ENCODE peak calls at places on chromosomes 6 and 20, in four cellular contexts. Q is HepG2, U is K562, S is HCT116. A is an unnamed sample.
A peak's percentile ranks its signal among the peaks of the same experiment; 100 is the strongest.

GRCh38 chr6:73969982-73970960 is 274.3 kb downstream of the CD109 start:
- DNase-seq in S (peak; percentile 74), U (peak; percentile 12), Q (peak; percentile 52), A (peak; percentile 35)

GRCh38 chr20:58868795-58869194 is 16.3 kb downstream of the GNAS start:
- DNase-seq in Q (no peak), S (no peak), U (no peak), A (no peak)

GRCh38 chr6:2103644-2104523 is 141.5 kb downstream of the GMDS start:
- DNase-seq in U (no peak), S (peak; percentile 19), Q (peak; percentile 43), A (peak; percentile 54)

GRCh38 chr20:21096321-21097043 is 9.7 kb downstream of the LINC00237 start:
- DNase-seq in S (peak; percentile 68), U (peak; percentile 15), Q (peak; percentile 73), A (peak; percentile 4)

GRCh38 chr6:22219916-22220315 is 76.9 kb downstream of the PRL start:
- DNase-seq in S (no peak), Q (no peak), U (no peak), A (no peak)

GRCh38 chr6:93416575-93417420 is 2.6 kb downstream of the EPHA7 start:
- DNase-seq in Q (no peak), S (no peak), U (no peak), A (no peak)

GRCh38 chr6:107806675-107807074 is 17.4 kb downstream of the SCML4 start:
- DNase-seq in S (no peak), U (no peak), Q (no peak), A (no peak)

GRCh38 chr6:11912420-11912819 is 99.7 kb upstream of the HIVEP1 start:
- DNase-seq in Q (no peak), U (no peak), S (no peak), A (no peak)

GRCh38 chr6:113774122-113774835 is 82.9 kb upstream of the MARCKS start:
- DNase-seq in S (peak; percentile 8), Q (no peak), U (no peak), A (no peak)

GRCh38 chr20:63212393-63212730 is 3.6 kb downstream of the YTHDF1 start:
- DNase-seq in S (no peak), Q (no peak), U (no peak), A (no peak)
- H3K27ac ChIP-seq in S (no peak overlapping the region), Q (no peak overlapping the region), U (no peak overlapping the region), A (no peak overlapping the region)

DNA sequence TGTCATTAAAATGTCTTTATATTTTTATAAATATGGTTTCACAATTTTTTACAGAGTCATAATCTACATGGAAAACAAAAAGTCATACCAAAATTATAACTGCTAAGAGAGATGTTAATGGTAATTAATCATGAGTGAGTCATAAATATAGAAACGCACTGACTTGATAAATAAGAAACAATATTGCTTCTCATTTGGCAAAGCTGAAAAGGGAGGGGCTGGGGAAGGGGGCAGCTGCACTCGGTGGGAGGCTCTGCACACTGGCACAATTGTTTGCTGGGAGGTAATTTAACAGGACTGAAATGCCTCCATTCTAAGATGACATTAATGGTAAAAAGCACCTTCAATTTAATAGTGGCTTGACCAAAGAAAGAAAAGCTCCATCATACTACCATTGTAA is 133.3 kb upstream of the AGPAT4 start:
- DNase-seq in U (no peak), S (no peak), Q (no peak), A (no peak)
- TF ChIP-seq TCF7L2 in U (no peak), S (no peak), Q (no peak), A (no peak)

DNA sequence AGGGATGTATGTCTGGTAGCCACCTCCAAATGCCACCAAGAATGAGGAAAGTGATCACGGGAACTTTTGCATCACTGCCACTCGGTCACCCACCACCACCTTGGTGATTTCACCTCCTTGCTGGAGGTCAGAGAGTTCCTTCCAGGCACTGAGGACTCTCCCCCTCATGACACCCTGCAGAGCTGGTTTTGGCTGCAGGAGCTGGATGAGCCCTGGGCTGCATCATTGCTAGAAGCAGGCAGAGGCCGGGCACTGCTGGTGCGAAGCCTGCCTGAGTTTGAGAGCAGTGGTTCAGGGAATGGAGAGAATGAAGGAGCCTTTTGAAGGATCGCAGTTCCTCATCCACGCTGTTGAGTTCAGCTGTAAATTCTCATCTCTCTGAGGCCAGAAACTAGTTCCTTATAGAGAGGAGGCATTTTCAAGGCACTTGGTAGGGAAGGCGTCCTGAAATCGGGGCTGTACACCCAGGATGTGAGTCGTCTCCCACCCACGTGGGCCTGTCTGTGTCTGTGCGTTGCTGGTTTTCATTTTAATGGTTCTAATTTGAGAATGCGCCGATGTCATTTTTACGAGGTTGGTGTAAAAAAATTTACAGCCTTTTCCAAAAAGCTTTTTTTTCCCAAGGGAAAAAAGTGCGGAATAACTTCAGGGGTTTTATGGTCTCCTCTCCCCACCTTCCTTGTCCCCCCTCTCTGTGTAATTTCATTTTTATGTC is 25.0 kb downstream of the FOXP4 start:
- DNase-seq in Q (no peak), S (no peak), U (no peak), A (no peak)
- H3K27ac ChIP-seq in Q (peak overlapping the region; percentile 7), S (no peak overlapping the region), U (no peak overlapping the region), A (no peak overlapping the region)

GRCh38 chr6:50842861-50843384 is 24.3 kb downstream of the TFAP2B start:
- DNase-seq in S (no peak), Q (no peak), U (no peak), A (no peak)
- TF ChIP-seq TCF7L2 in S (no peak), Q (no peak), U (no peak), A (no peak)

DNA sequence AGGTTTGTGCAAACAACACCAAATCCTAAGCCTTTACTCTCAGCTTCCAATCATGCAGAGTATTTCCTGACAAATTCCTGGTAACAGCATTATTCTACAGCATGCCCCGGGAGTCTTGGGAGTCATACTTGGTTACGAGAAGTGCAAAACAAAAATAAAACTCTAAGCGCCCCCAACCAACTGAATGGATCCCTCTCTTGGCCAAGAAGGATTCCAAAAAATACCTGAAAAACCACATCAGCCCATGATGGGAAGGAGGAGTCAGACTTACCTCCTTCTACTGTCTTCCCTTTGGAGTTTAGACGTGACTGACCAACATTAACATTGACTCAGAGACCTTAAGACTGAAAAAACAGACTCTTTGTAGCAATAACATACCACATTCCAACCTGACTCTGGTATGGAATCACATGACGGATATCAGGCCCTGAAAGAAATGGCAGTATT is 30.7 kb upstream of the PPP1R3G start:
- DNase-seq in Q (no peak), U (no peak), S (no peak), A (no peak)
- H3K27ac ChIP-seq in Q (no peak overlapping the region), U (no peak overlapping the region), S (no peak overlapping the region), A (no peak overlapping the region)

GRCh38 chr20:13261460-13262301 is 40.6 kb downstream of the ISM1 start:
- DNase-seq in Q (peak; percentile 86), U (peak; percentile 54), S (peak; percentile 26), A (peak; percentile 22)
- TF ChIP-seq TCF7L2 in Q (no peak), U (no peak), S (no peak), A (no peak)

GRCh38 chr20:48744515-48744914 is 83.3 kb downstream of the PREX1 start:
- DNase-seq in Q (no peak), S (no peak), U (no peak), A (no peak)
- H3K27ac ChIP-seq in Q (no peak overlapping the region), S (no peak overlapping the region), U (no peak overlapping the region), A (no peak overlapping the region)

DNA sequence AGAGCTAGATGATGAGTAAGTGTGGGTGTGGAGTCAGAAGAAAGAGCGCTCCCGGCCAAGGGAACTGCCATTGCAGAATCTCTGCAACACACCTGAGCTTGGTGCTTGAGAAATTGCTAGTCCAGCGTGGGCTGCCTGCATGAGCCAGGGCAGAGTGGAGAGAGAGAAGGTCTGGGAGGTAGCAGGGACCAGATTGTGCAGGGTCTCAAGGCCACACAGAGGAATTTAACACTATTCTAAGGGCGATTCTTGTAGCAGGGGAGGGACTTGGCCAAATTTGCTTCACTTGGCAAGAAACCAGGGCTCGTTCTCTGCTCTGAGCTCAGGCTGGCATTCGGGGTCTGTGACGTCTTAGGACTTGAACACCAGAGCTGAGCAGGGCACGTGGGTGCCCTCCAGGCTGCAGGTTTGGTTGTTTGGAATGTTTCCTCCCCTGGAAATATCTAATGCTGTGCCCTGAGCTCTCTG is 53.5 kb downstream of the BCAS4 start:
- DNase-seq in U (no peak), S (no peak), Q (no peak), A (no peak)
- TF ChIP-seq TCF7L2 in U (no peak), S (no peak), Q (no peak), A (no peak)

DNA sequence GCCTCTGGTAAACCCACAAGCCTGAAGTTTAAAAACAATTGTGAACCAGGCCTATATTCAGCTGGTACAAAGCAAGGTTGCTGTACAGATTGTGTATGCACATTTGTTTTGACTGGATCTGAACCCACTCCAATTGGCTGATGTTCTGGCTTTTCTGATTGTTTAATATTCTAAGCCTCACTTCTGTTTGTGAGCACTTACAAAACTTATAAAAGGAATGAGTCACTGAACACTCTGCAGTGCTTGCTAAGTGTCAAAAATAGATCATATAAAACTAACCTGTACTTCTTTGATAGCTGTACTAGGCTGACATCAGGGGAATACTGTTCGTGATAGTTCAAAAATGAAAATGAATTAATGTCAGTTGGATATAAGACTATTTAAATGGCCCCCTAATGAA is 12.1 kb downstream of the COL21A1 start:
- DNase-seq in Q (no peak), S (no peak), U (no peak), A (no peak)
- H3K27ac ChIP-seq in Q (no peak overlapping the region), S (no peak overlapping the region), U (no peak overlapping the region), A (no peak overlapping the region)

A was measured in Panc1.